ENCODE peak calls at places on chromosomes 12 and 14, in nine cellular contexts. One of them, this sample, is unnamed.

GRCh38 chr12:131088701-131089525 is 135.2 kb downstream of the ADGRD1 start:
- DNase-seq in Calu3: no peak
- DNase-seq in AG09319: no peak
- DNase-seq in GM19239: no peak
- DNase-seq in stimulated activated CD4-positive, alpha-beta T cell treated with anti-CD3 and anti-CD28 coated beads, TNF-alpha, amount 100 ng/mL, for 48 hours: no peak
- DNase-seq in HEK293T: no peak
- DNase-seq in HTR-8/SVneo: no peak
- DNase-seq in endothelial cell of umbilical vein: no peak
- DNase-seq in astrocyte: no peak
- DNase-seq in this sample: no peak

GRCh38 chr14:89401241-89401640 is 15.8 kb downstream of the FOXN3 start:
- DNase-seq in HEK293T: no peak
- DNase-seq in HTR-8/SVneo: no peak
- DNase-seq in AG09319: no peak
- DNase-seq in stimulated activated CD4-positive, alpha-beta T cell treated with anti-CD3 and anti-CD28 coated beads, TNF-alpha, amount 100 ng/mL, for 48 hours: no peak
- DNase-seq in GM19239: no peak
- DNase-seq in Calu3: no peak
- DNase-seq in endothelial cell of umbilical vein: no peak
- DNase-seq in astrocyte: no peak
- DNase-seq in this sample: no peak

GRCh38 chr12:120252071-120252906 is 13.2 kb downstream of the PXN start:
- DNase-seq in AG09319: no peak
- DNase-seq in astrocyte: no peak
- DNase-seq in Calu3: no peak
- DNase-seq in HEK293T: no peak
- DNase-seq in GM19239: no peak
- DNase-seq in stimulated activated CD4-positive, alpha-beta T cell treated with anti-CD3 and anti-CD28 coated beads, TNF-alpha, amount 100 ng/mL, for 48 hours: peak
- DNase-seq in HTR-8/SVneo: no peak
- DNase-seq in endothelial cell of umbilical vein: peak
- DNase-seq in this sample: no peak

GRCh38 chr14:32654106-32654505 is 284.6 kb upstream of the NPAS3 start:
- DNase-seq in endothelial cell of umbilical vein: no peak
- DNase-seq in stimulated activated CD4-positive, alpha-beta T cell treated with anti-CD3 and anti-CD28 coated beads, TNF-alpha, amount 100 ng/mL, for 48 hours: no peak
- DNase-seq in HTR-8/SVneo: no peak
- DNase-seq in GM19239: no peak
- DNase-seq in astrocyte: no peak
- DNase-seq in Calu3: no peak
- DNase-seq in HEK293T: no peak
- DNase-seq in AG09319: no peak
- DNase-seq in this sample: no peak

GRCh38 chr12:39464976-39465375 is 22.1 kb upstream of the KIF21A start:
- DNase-seq in stimulated activated CD4-positive, alpha-beta T cell treated with anti-CD3 and anti-CD28 coated beads, TNF-alpha, amount 100 ng/mL, for 48 hours: no peak
- DNase-seq in HEK293T: no peak
- DNase-seq in AG09319: no peak
- DNase-seq in astrocyte: no peak
- DNase-seq in Calu3: no peak
- DNase-seq in endothelial cell of umbilical vein: no peak
- DNase-seq in GM19239: no peak
- DNase-seq in HTR-8/SVneo: no peak
- DNase-seq in this sample: no peak

GRCh38 chr12:102371177-102371576 is 109.2 kb downstream of the IGF1 start:
- DNase-seq in GM19239: no peak
- DNase-seq in HTR-8/SVneo: no peak
- DNase-seq in stimulated activated CD4-positive, alpha-beta T cell treated with anti-CD3 and anti-CD28 coated beads, TNF-alpha, amount 100 ng/mL, for 48 hours: no peak
- DNase-seq in endothelial cell of umbilical vein: no peak
- DNase-seq in Calu3: no peak
- DNase-seq in astrocyte: no peak
- DNase-seq in HEK293T: no peak
- DNase-seq in AG09319: no peak
- DNase-seq in this sample: no peak

GRCh38 chr12:32051511-32052299 is 54.9 kb upstream of the BICD1 start:
- DNase-seq in stimulated activated CD4-positive, alpha-beta T cell treated with anti-CD3 and anti-CD28 coated beads, TNF-alpha, amount 100 ng/mL, for 48 hours: no peak
- DNase-seq in GM19239: no peak
- DNase-seq in AG09319: peak
- DNase-seq in endothelial cell of umbilical vein: peak
- DNase-seq in HTR-8/SVneo: peak
- DNase-seq in Calu3: peak
- DNase-seq in astrocyte: peak
- DNase-seq in HEK293T: no peak
- DNase-seq in this sample: no peak

GRCh38 chr14:95043732-95044462 is 113.4 kb downstream of the DICER1 start:
- DNase-seq in GM19239: no peak
- DNase-seq in stimulated activated CD4-positive, alpha-beta T cell treated with anti-CD3 and anti-CD28 coated beads, TNF-alpha, amount 100 ng/mL, for 48 hours: no peak
- DNase-seq in HTR-8/SVneo: no peak
- DNase-seq in Calu3: no peak
- DNase-seq in AG09319: no peak
- DNase-seq in endothelial cell of umbilical vein: no peak
- DNase-seq in astrocyte: no peak
- DNase-seq in HEK293T: no peak
- DNase-seq in this sample: no peak

GRCh38 chr14:77158175-77158908 is 16.8 kb upstream of the ZDHHC22 start:
- DNase-seq in GM19239: no peak
- DNase-seq in endothelial cell of umbilical vein: peak
- DNase-seq in AG09319: peak
- DNase-seq in stimulated activated CD4-positive, alpha-beta T cell treated with anti-CD3 and anti-CD28 coated beads, TNF-alpha, amount 100 ng/mL, for 48 hours: no peak
- DNase-seq in HEK293T: no peak
- DNase-seq in HTR-8/SVneo: peak
- DNase-seq in astrocyte: peak
- DNase-seq in Calu3: peak
- DNase-seq in this sample: no peak

GRCh38 chr12:31000751-31001150 is 72.9 kb upstream of the DDX11 start:
- DNase-seq in HEK293T: no peak
- DNase-seq in endothelial cell of umbilical vein: peak
- DNase-seq in astrocyte: peak
- DNase-seq in Calu3: no peak
- DNase-seq in HTR-8/SVneo: peak
- DNase-seq in stimulated activated CD4-positive, alpha-beta T cell treated with anti-CD3 and anti-CD28 coated beads, TNF-alpha, amount 100 ng/mL, for 48 hours: no peak
- DNase-seq in GM19239: no peak
- DNase-seq in AG09319: no peak
- DNase-seq in this sample: no peak

GRCh38 chr12:110689002-110689600 is at the start of gene HVCN1:
- DNase-seq in Calu3: peak
- DNase-seq in endothelial cell of umbilical vein: no peak
- DNase-seq in AG09319: no peak
- DNase-seq in HEK293T: no peak
- DNase-seq in astrocyte: no peak
- DNase-seq in HTR-8/SVneo: peak
- DNase-seq in stimulated activated CD4-positive, alpha-beta T cell treated with anti-CD3 and anti-CD28 coated beads, TNF-alpha, amount 100 ng/mL, for 48 hours: no peak
- DNase-seq in GM19239: no peak
- DNase-seq in this sample: no peak

GRCh38 chr12:127300753-127301152 is 966.2 kb upstream of the TMEM132C start:
- DNase-seq in endothelial cell of umbilical vein: no peak
- DNase-seq in stimulated activated CD4-positive, alpha-beta T cell treated with anti-CD3 and anti-CD28 coated beads, TNF-alpha, amount 100 ng/mL, for 48 hours: no peak
- DNase-seq in GM19239: no peak
- DNase-seq in HEK293T: no peak
- DNase-seq in HTR-8/SVneo: no peak
- DNase-seq in Calu3: no peak
- DNase-seq in AG09319: no peak
- DNase-seq in astrocyte: no peak
- DNase-seq in this sample: no peak

GRCh38 chr14:92122761-92123160 is 992 bp downstream of the CPSF2 start:
- DNase-seq in astrocyte: no peak
- DNase-seq in HEK293T: no peak
- DNase-seq in HTR-8/SVneo: no peak
- DNase-seq in Calu3: no peak
- DNase-seq in endothelial cell of umbilical vein: no peak
- DNase-seq in stimulated activated CD4-positive, alpha-beta T cell treated with anti-CD3 and anti-CD28 coated beads, TNF-alpha, amount 100 ng/mL, for 48 hours: no peak
- DNase-seq in AG09319: no peak
- DNase-seq in GM19239: no peak
- DNase-seq in this sample: no peak

GRCh38 chr14:66508846-66509621 is 1.1 kb downstream of the GPHN start:
- DNase-seq in endothelial cell of umbilical vein: peak
- DNase-seq in AG09319: no peak
- DNase-seq in Calu3: peak
- DNase-seq in HTR-8/SVneo: peak
- DNase-seq in HEK293T: peak
- DNase-seq in GM19239: no peak
- DNase-seq in stimulated activated CD4-positive, alpha-beta T cell treated with anti-CD3 and anti-CD28 coated beads, TNF-alpha, amount 100 ng/mL, for 48 hours: no peak
- DNase-seq in astrocyte: peak
- DNase-seq in this sample: peak

GRCh38 chr14:56099081-56099797 is 19.0 kb upstream of the PELI2 start:
- DNase-seq in endothelial cell of umbilical vein: no peak
- DNase-seq in stimulated activated CD4-positive, alpha-beta T cell treated with anti-CD3 and anti-CD28 coated beads, TNF-alpha, amount 100 ng/mL, for 48 hours: no peak
- DNase-seq in astrocyte: no peak
- DNase-seq in AG09319: no peak
- DNase-seq in HEK293T: no peak
- DNase-seq in HTR-8/SVneo: no peak
- DNase-seq in Calu3: no peak
- DNase-seq in GM19239: no peak
- DNase-seq in this sample: no peak

GRCh38 chr12:62363506-62363905 is 103.1 kb upstream of the MON2 start:
- DNase-seq in stimulated activated CD4-positive, alpha-beta T cell treated with anti-CD3 and anti-CD28 coated beads, TNF-alpha, amount 100 ng/mL, for 48 hours: no peak
- DNase-seq in astrocyte: no peak
- DNase-seq in GM19239: no peak
- DNase-seq in endothelial cell of umbilical vein: no peak
- DNase-seq in HEK293T: no peak
- DNase-seq in Calu3: no peak
- DNase-seq in HTR-8/SVneo: no peak
- DNase-seq in AG09319: no peak
- DNase-seq in this sample: no peak

GRCh38 chr14:68685419-68686211 is 107.3 kb downstream of the ZFP36L1 start:
- DNase-seq in HTR-8/SVneo: peak
- DNase-seq in Calu3: peak
- DNase-seq in AG09319: no peak
- DNase-seq in GM19239: peak
- DNase-seq in endothelial cell of umbilical vein: no peak
- DNase-seq in stimulated activated CD4-positive, alpha-beta T cell treated with anti-CD3 and anti-CD28 coated beads, TNF-alpha, amount 100 ng/mL, for 48 hours: peak
- DNase-seq in astrocyte: peak
- DNase-seq in HEK293T: no peak
- DNase-seq in this sample: no peak

GRCh38 chr12:22684124-22684523 is 59.2 kb downstream of the ETNK1 start:
- DNase-seq in HTR-8/SVneo: no peak
- DNase-seq in AG09319: no peak
- DNase-seq in endothelial cell of umbilical vein: no peak
- DNase-seq in HEK293T: no peak
- DNase-seq in stimulated activated CD4-positive, alpha-beta T cell treated with anti-CD3 and anti-CD28 coated beads, TNF-alpha, amount 100 ng/mL, for 48 hours: no peak
- DNase-seq in Calu3: no peak
- DNase-seq in GM19239: no peak
- DNase-seq in astrocyte: no peak
- DNase-seq in this sample: no peak

GRCh38 chr12:89370411-89370810 is 18.1 kb upstream of the DUSP6 start:
- DNase-seq in endothelial cell of umbilical vein: no peak
- DNase-seq in stimulated activated CD4-positive, alpha-beta T cell treated with anti-CD3 and anti-CD28 coated beads, TNF-alpha, amount 100 ng/mL, for 48 hours: no peak
- DNase-seq in HTR-8/SVneo: no peak
- DNase-seq in HEK293T: no peak
- DNase-seq in GM19239: no peak
- DNase-seq in Calu3: no peak
- DNase-seq in AG09319: no peak
- DNase-seq in astrocyte: no peak
- DNase-seq in this sample: no peak

GRCh38 chr12:107386569-107386968 is 293.2 kb upstream of the CRY1 start:
- DNase-seq in Calu3: no peak
- DNase-seq in astrocyte: no peak
- DNase-seq in stimulated activated CD4-positive, alpha-beta T cell treated with anti-CD3 and anti-CD28 coated beads, TNF-alpha, amount 100 ng/mL, for 48 hours: no peak
- DNase-seq in GM19239: no peak
- DNase-seq in HEK293T: no peak
- DNase-seq in AG09319: no peak
- DNase-seq in HTR-8/SVneo: no peak
- DNase-seq in endothelial cell of umbilical vein: no peak
- DNase-seq in this sample: no peak

GRCh38 chr14:95961481-95961880 is 77.7 kb upstream of the C14orf132 start:
- DNase-seq in AG09319: no peak
- DNase-seq in GM19239: no peak
- DNase-seq in astrocyte: no peak
- DNase-seq in HTR-8/SVneo: no peak
- DNase-seq in HEK293T: no peak
- DNase-seq in Calu3: no peak
- DNase-seq in endothelial cell of umbilical vein: no peak
- DNase-seq in stimulated activated CD4-positive, alpha-beta T cell treated with anti-CD3 and anti-CD28 coated beads, TNF-alpha, amount 100 ng/mL, for 48 hours: no peak
- DNase-seq in this sample: no peak

GRCh38 chr12:57462307-57463253 is 3.0 kb downstream of the GLI1 start:
- DNase-seq in HTR-8/SVneo: peak
- DNase-seq in endothelial cell of umbilical vein: peak
- DNase-seq in stimulated activated CD4-positive, alpha-beta T cell treated with anti-CD3 and anti-CD28 coated beads, TNF-alpha, amount 100 ng/mL, for 48 hours: peak
- DNase-seq in HEK293T: peak
- DNase-seq in Calu3: peak
- DNase-seq in GM19239: peak
- DNase-seq in AG09319: peak
- DNase-seq in astrocyte: peak
- DNase-seq in this sample: peak

GRCh38 chr12:11085419-11085818 is 6.7 kb downstream of the TAS2R43 start:
- DNase-seq in endothelial cell of umbilical vein: peak
- DNase-seq in HEK293T: no peak
- DNase-seq in GM19239: no peak
- DNase-seq in AG09319: no peak
- DNase-seq in astrocyte: no peak
- DNase-seq in Calu3: no peak
- DNase-seq in stimulated activated CD4-positive, alpha-beta T cell treated with anti-CD3 and anti-CD28 coated beads, TNF-alpha, amount 100 ng/mL, for 48 hours: peak
- DNase-seq in HTR-8/SVneo: no peak
- DNase-seq in this sample: no peak

GRCh38 chr12:123390415-123391093 is 6.6 kb downstream of the KMT5A start:
- DNase-seq in Calu3: no peak
- DNase-seq in AG09319: no peak
- DNase-seq in GM19239: no peak
- DNase-seq in HTR-8/SVneo: no peak
- DNase-seq in astrocyte: no peak
- DNase-seq in stimulated activated CD4-positive, alpha-beta T cell treated with anti-CD3 and anti-CD28 coated beads, TNF-alpha, amount 100 ng/mL, for 48 hours: no peak
- DNase-seq in HEK293T: no peak
- DNase-seq in endothelial cell of umbilical vein: peak
- DNase-seq in this sample: peak

GRCh38 chr12:31431721-31432120 is 105.8 kb upstream of the SINHCAF start:
- DNase-seq in astrocyte: peak
- DNase-seq in AG09319: no peak
- DNase-seq in stimulated activated CD4-positive, alpha-beta T cell treated with anti-CD3 and anti-CD28 coated beads, TNF-alpha, amount 100 ng/mL, for 48 hours: no peak
- DNase-seq in endothelial cell of umbilical vein: no peak
- DNase-seq in HTR-8/SVneo: no peak
- DNase-seq in HEK293T: no peak
- DNase-seq in Calu3: no peak
- DNase-seq in GM19239: no peak
- DNase-seq in this sample: no peak

GRCh38 chr12:113684908-113685512 is 213.3 kb upstream of the LHX5 start:
- DNase-seq in GM19239: no peak
- DNase-seq in HTR-8/SVneo: no peak
- DNase-seq in AG09319: no peak
- DNase-seq in HEK293T: no peak
- DNase-seq in endothelial cell of umbilical vein: no peak
- DNase-seq in astrocyte: no peak
- DNase-seq in Calu3: no peak
- DNase-seq in stimulated activated CD4-positive, alpha-beta T cell treated with anti-CD3 and anti-CD28 coated beads, TNF-alpha, amount 100 ng/mL, for 48 hours: no peak
- DNase-seq in this sample: no peak

GRCh38 chr12:30908389-30909087 is 18.0 kb upstream of the TSPAN11 start:
- DNase-seq in astrocyte: peak
- DNase-seq in GM19239: no peak
- DNase-seq in endothelial cell of umbilical vein: peak
- DNase-seq in HEK293T: no peak
- DNase-seq in Calu3: no peak
- DNase-seq in AG09319: peak
- DNase-seq in stimulated activated CD4-positive, alpha-beta T cell treated with anti-CD3 and anti-CD28 coated beads, TNF-alpha, amount 100 ng/mL, for 48 hours: no peak
- DNase-seq in HTR-8/SVneo: no peak
- DNase-seq in this sample: peak

GRCh38 chr12:51011960-51012359 is 14.2 kb downstream of the SLC11A2 start:
- DNase-seq in astrocyte: no peak
- DNase-seq in stimulated activated CD4-positive, alpha-beta T cell treated with anti-CD3 and anti-CD28 coated beads, TNF-alpha, amount 100 ng/mL, for 48 hours: no peak
- DNase-seq in HEK293T: no peak
- DNase-seq in endothelial cell of umbilical vein: no peak
- DNase-seq in GM19239: no peak
- DNase-seq in HTR-8/SVneo: no peak
- DNase-seq in Calu3: no peak
- DNase-seq in AG09319: no peak
- DNase-seq in this sample: no peak

GRCh38 chr12:18754118-18754707 is 16.3 kb downstream of the CAPZA3 start:
- DNase-seq in stimulated activated CD4-positive, alpha-beta T cell treated with anti-CD3 and anti-CD28 coated beads, TNF-alpha, amount 100 ng/mL, for 48 hours: no peak
- DNase-seq in astrocyte: no peak
- DNase-seq in GM19239: no peak
- DNase-seq in HTR-8/SVneo: no peak
- DNase-seq in HEK293T: no peak
- DNase-seq in AG09319: no peak
- DNase-seq in endothelial cell of umbilical vein: no peak
- DNase-seq in Calu3: no peak
- DNase-seq in this sample: no peak

GRCh38 chr12:116924558-116925453 is 14.1 kb downstream of the FBXW8 start:
- DNase-seq in HTR-8/SVneo: peak
- DNase-seq in astrocyte: peak
- DNase-seq in AG09319: peak
- DNase-seq in stimulated activated CD4-positive, alpha-beta T cell treated with anti-CD3 and anti-CD28 coated beads, TNF-alpha, amount 100 ng/mL, for 48 hours: peak
- DNase-seq in endothelial cell of umbilical vein: peak
- DNase-seq in GM19239: no peak
- DNase-seq in Calu3: peak
- DNase-seq in HEK293T: no peak
- DNase-seq in this sample: no peak

GRCh38 chr14:95272057-95272456 is 47.7 kb downstream of the CLMN start:
- DNase-seq in Calu3: peak
- DNase-seq in HEK293T: no peak
- DNase-seq in GM19239: no peak
- DNase-seq in astrocyte: no peak
- DNase-seq in AG09319: no peak
- DNase-seq in endothelial cell of umbilical vein: no peak
- DNase-seq in HTR-8/SVneo: no peak
- DNase-seq in stimulated activated CD4-positive, alpha-beta T cell treated with anti-CD3 and anti-CD28 coated beads, TNF-alpha, amount 100 ng/mL, for 48 hours: no peak
- DNase-seq in this sample: no peak

This sample was measured in cerebellar cortex.